ENCODE peak calls at places on chromosomes 6 and 20, in four cellular contexts. D is tibial artery, W is right atrium auricular region, V is GM12878. H is an unnamed sample.

GRCh38 chr6:45421700-45422540 is 44.2 kb upstream of the SUPT3H start:
- DNase-seq in V (no peak), D (peak), W (no peak), H (peak)

GRCh38 chr6:7249946-7250643 is 62.9 kb downstream of the SSR1 start:
- DNase-seq in D (no peak), V (no peak), W (no peak), H (no peak)

GRCh38 chr6:44142835-44143234 is 15.5 kb downstream of the TMEM63B start:
- DNase-seq in W (no peak), V (no peak), D (no peak), H (no peak)

GRCh38 chr6:124260337-124260736 is 456.7 kb downstream of the NKAIN2 start:
- DNase-seq in W (no peak), V (no peak), D (no peak), H (no peak)

GRCh38 chr6:122969999-122970398 is 26.0 kb upstream of the CLVS2 start:
- DNase-seq in D (no peak), W (no peak), V (no peak), H (no peak)

GRCh38 chr6:151452750-151453427 is 963 bp upstream of the RMND1 start:
- DNase-seq in V (no peak), W (peak), D (peak), H (no peak)

GRCh38 chr6:139923964-139924475 is 549.6 kb upstream of the CITED2 start:
- DNase-seq in D (no peak), V (no peak), W (no peak), H (no peak)

GRCh38 chr6:112245511-112246203 is 8.7 kb downstream of the LAMA4 start:
- DNase-seq in W (no peak), V (no peak), D (no peak), H (no peak)

GRCh38 chr6:133286765-133287164 is 45.6 kb downstream of the EYA4 start:
- DNase-seq in W (no peak), D (no peak), V (no peak), H (no peak)

GRCh38 chr20:1941226-1941625 is 46.0 kb downstream of the SIRPA start:
- DNase-seq in W (no peak), V (no peak), D (no peak), H (no peak)

GRCh38 chr6:33975631-33976424 is 170.1 kb downstream of the GRM4 start:
- DNase-seq in V (no peak), W (no peak), D (no peak), H (peak)

DNA sequence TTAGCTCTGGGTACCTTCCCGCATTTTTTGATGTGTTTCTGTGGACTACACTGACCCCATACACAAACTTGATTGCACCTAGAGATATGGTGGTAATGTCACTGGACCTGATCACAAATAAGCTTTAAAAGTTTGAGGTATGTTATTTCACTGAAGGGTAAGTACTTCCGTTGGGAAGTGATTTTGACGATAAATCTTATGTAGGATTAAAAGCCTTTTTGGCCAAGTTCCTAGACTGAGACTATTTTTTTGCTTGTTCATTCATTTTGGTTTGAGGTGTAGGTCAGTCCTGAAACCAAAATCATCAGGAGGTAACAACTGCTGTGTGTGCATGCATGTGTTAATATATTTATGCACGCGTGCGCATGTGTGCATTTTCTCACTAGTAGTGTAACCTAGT is 336.3 kb downstream of the TFAP2A start:
- DNase-seq in W (no peak), D (no peak), V (no peak), H (no peak)
- TF ChIP-seq CTCF in W (no peak), D (no peak), V (no peak), H (no peak)

DNA sequence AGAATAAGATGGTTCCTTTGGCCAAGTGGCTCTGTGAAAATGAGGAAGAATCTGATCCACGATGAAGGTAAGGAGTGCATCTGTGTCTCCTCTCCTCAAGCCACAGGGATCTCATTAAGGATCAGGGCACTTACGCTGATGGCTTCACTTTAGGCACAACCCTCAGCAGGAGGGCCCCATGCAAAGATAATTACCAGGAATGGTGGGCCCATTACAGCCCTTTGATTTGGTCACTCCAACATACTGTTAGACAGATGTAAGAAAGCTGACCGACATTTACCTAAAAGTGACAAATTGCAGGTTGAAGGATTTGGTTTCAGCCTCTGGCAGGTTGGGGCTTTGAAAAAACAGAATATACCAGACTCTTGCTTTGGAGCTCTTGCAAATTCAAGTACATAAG is 45.9 kb upstream of the ASIP start:
- DNase-seq in W (no peak), D (no peak), V (no peak), H (no peak)
- H3K27ac ChIP-seq in W (no peak), D (no peak), V (no peak), H (no peak)

GRCh38 chr6:14661188-14661587 is 543.6 kb downstream of the CD83 start:
- DNase-seq in W (no peak), V (peak), D (no peak), H (no peak)

GRCh38 chr6:14664112-14664592 is 546.6 kb downstream of the CD83 start:
- DNase-seq in V (no peak), D (no peak), W (no peak), H (no peak)

GRCh38 chr6:14661696-14662095 is 544.1 kb downstream of the CD83 start:
- DNase-seq in V (no peak), D (no peak), W (no peak), H (no peak)

GRCh38 chr6:14665827-14666724 is 548.5 kb downstream of the CD83 start:
- DNase-seq in W (peak), D (peak), V (no peak), H (no peak)

GRCh38 chr6:14664616-14665315 is 547.2 kb downstream of the CD83 start:
- DNase-seq in W (no peak), V (no peak), D (no peak), H (no peak)
- H3K4me3 ChIP-seq in W (no peak), V (no peak), D (no peak), H (no peak)

DNA sequence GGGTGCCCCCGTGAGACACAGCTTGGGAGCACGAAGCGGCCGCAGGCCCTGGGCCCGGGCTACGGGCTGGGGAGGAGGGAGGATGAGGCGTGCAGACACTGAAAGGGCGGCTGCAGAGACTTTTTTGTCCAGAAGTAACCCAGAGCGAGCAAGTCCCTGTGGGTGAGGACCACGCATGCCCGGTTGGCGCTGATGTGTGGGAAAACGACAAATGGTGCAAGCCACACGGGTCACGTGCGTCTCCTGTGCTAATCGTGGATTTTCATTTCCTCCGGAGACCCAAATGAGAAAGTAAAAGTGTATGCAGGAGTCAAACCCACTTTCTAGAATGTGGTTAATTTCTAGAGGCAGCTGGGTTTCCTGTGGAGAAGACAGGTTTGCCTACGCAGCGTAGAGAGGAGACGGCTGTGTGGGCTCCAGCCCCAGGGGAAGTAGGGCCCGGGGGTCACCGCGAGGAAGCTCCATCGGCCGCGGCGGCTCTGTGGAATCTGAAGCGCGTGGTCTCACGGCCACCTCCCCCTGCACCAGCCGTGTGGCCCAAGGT is 19.0 kb downstream of the DLL1 start:
- DNase-seq in W (peak), V (peak), D (no peak), H (no peak)
- TF ChIP-seq CTCF in W (no peak), V (no peak), D (no peak), H (no peak)

DNA sequence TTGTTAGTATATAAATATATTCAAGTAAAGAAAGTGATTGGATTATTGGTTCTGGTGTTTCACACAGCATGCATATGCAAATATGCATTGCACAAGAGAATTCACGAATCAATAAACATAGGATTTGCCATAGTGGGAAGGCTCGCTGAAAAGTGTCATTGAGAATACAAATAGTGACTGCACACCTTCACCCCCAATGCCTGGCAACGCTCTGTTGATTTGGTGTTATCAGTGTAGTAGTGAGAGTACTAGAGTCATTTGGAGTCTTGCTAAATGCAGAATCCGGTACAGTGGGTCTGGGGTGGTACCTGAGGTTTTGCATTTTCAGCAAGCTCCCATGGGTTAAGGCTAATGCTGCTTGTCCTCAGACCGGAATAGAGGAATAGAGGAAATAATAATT is 49.7 kb upstream of the NAA20 start:
- DNase-seq in D (no peak), W (no peak), V (no peak), H (no peak)
- H3K27ac ChIP-seq in D (no peak), W (no peak), V (no peak), H (no peak)

H was measured in coronary artery.